ENCODE peak calls at places on chromosomes 1 and 21, in four cellular contexts. N is HS-27A; L is activated CD4-positive, alpha-beta T cell treated with anti-CD3 and anti-CD28 coated beads for 4 hours; W is NCI-H510A. B is an unnamed sample.

GRCh38 chr1:103371234-103371633 is 154.3 kb upstream of the RNPC3 start:
- DNase-seq in N (peak; percentile 51), L (no peak), W (no peak), B (no peak)

GRCh38 chr1:54547601-54548388 is at the start of gene ACOT11:
- DNase-seq in N (no peak), L (no peak), W (peak; percentile 93), B (peak; percentile 82)

GRCh38 chr1:8082945-8083344 is 56.8 kb upstream of the ERRFI1 start:
- DNase-seq in N (no peak), L (no peak), W (no peak), B (no peak)

GRCh38 chr1:155379180-155379876 is 58.6 kb downstream of the RUSC1 start:
- DNase-seq in N (no peak), L (no peak), W (no peak), B (no peak)

GRCh38 chr1:54894271-54894670 is 7.3 kb upstream of the DHCR24 start:
- DNase-seq in N (no peak), L (no peak), W (no peak), B (no peak)

GRCh38 chr1:54565113-54565501 is 17.1 kb downstream of the ACOT11 start:
- DNase-seq in N (no peak), L (no peak), W (no peak), B (no peak)

GRCh38 chr1:15243275-15244043 is 3.6 kb upstream of the FHAD1 start:
- DNase-seq in N (no peak), L (no peak), W (no peak), B (no peak)

GRCh38 chr1:53525595-53525994 is 66.4 kb downstream of the DMRTB1 start:
- DNase-seq in N (no peak), L (no peak), W (no peak), B (no peak)

GRCh38 chr21:42811960-42812359 is 67.4 kb downstream of the WDR4 start:
- DNase-seq in N (no peak), L (no peak), W (no peak), B (no peak)

GRCh38 chr1:160205974-160206369 is 788 bp downstream of the PEA15 start:
- DNase-seq in N (peak; percentile 68), L (peak; percentile 71), W (no peak), B (no peak)

GRCh38 chr1:25872708-25873107 is 2.8 kb downstream of the PAQR7 start:
- DNase-seq in N (no peak), L (no peak), W (no peak), B (no peak)

GRCh38 chr1:67347688-67348472 is 40.2 kb downstream of the IL12RB2 start:
- DNase-seq in N (no peak), L (no peak), W (peak; percentile 34), B (peak; percentile 11)

GRCh38 chr1:203351037-203351625 is at the start of gene FMOD:
- DNase-seq in N (no peak), L (no peak), W (no peak), B (peak; percentile 18)

GRCh38 chr1:9717193-9718005 is 65.9 kb downstream of the PIK3CD start:
- DNase-seq in N (no peak), L (peak; percentile 77), W (peak; percentile 59), B (no peak)

GRCh38 chr1:58814251-58815068 is 30.6 kb upstream of the JUN start:
- DNase-seq in N (no peak), L (no peak), W (no peak), B (no peak)

GRCh38 chr1:15418811-15419515 is 9.3 kb downstream of the EFHD2 start:
- DNase-seq in N (no peak), L (no peak), W (no peak), B (peak; percentile 25)

GRCh38 chr1:111769517-111770146 is 13.9 kb downstream of the DDX20 start:
- DNase-seq in N (peak; percentile 50), L (peak; percentile 34), W (no peak), B (peak; percentile 49)

GRCh38 chr1:168148916-168149315 is 12.2 kb upstream of the GPR161 start:
- DNase-seq in N (no peak), L (no peak), W (no peak), B (no peak)

GRCh38 chr1:240998024-240998423 is 359.0 kb downstream of the RGS7 start:
- DNase-seq in N (no peak), L (no peak), W (no peak), B (no peak)

GRCh38 chr1:175797576-175797975 is 54.2 kb upstream of the TNR start:
- DNase-seq in N (no peak), L (no peak), W (no peak), B (no peak)

GRCh38 chr1:209266590-209267172 is 316.8 kb upstream of the CAMK1G start:
- DNase-seq in N (no peak), L (no peak), W (no peak), B (no peak)

GRCh38 chr1:169196566-169196965 is 90.1 kb downstream of the ATP1B1 start:
- DNase-seq in N (no peak), L (no peak), W (no peak), B (no peak)

B was measured in NCI-H2029 treated with DMSO at 0.1 percent for 48 hours.